ENCODE peak calls at places on chromosomes 7 and 10, in seven cellular contexts. One of them, this sample, is unnamed.

GRCh38 chr10:69629897-69630650 is at the start of gene FAM241B:
- DNase-seq in NCI-H1105 treated with DMSO at 0.1 percent for 48 hours: peak
- DNase-seq in stimulated activated CD4-positive, alpha-beta T cell treated with anti-CD3 and anti-CD28 coated beads, Interleukin-1b, Interleukin-23, amount 100 ng/mL, for 24 hours: peak
- DNase-seq in activated CD4-positive, alpha-beta T cell treated with anti-CD3 and anti-CD28 coated beads for 48 hours: peak
- DNase-seq in naive thymus-derived CD8-positive, alpha-beta T cell: peak
- DNase-seq in NCI-H1694: no peak
- DNase-seq in myocyte: no peak
- DNase-seq in this sample: no peak

GRCh38 chr10:6204063-6204340 is 1.3 kb downstream of the PFKFB3 start:
- DNase-seq in NCI-H1105 treated with DMSO at 0.1 percent for 48 hours: no peak
- DNase-seq in stimulated activated CD4-positive, alpha-beta T cell treated with anti-CD3 and anti-CD28 coated beads, Interleukin-1b, Interleukin-23, amount 100 ng/mL, for 24 hours: peak
- DNase-seq in activated CD4-positive, alpha-beta T cell treated with anti-CD3 and anti-CD28 coated beads for 48 hours: peak
- DNase-seq in naive thymus-derived CD8-positive, alpha-beta T cell: peak
- DNase-seq in NCI-H1694: no peak
- DNase-seq in myocyte: no peak
- DNase-seq in this sample: no peak

GRCh38 chr7:29454899-29455451 is 108.7 kb upstream of the PRR15 start:
- DNase-seq in NCI-H1105 treated with DMSO at 0.1 percent for 48 hours: no peak
- DNase-seq in stimulated activated CD4-positive, alpha-beta T cell treated with anti-CD3 and anti-CD28 coated beads, Interleukin-1b, Interleukin-23, amount 100 ng/mL, for 24 hours: no peak
- DNase-seq in activated CD4-positive, alpha-beta T cell treated with anti-CD3 and anti-CD28 coated beads for 48 hours: no peak
- DNase-seq in naive thymus-derived CD8-positive, alpha-beta T cell: no peak
- DNase-seq in NCI-H1694: no peak
- DNase-seq in myocyte: no peak
- DNase-seq in this sample: no peak

GRCh38 chr10:77873558-77874380 is 52.8 kb downstream of the DLG5 start:
- DNase-seq in NCI-H1105 treated with DMSO at 0.1 percent for 48 hours: no peak
- DNase-seq in stimulated activated CD4-positive, alpha-beta T cell treated with anti-CD3 and anti-CD28 coated beads, Interleukin-1b, Interleukin-23, amount 100 ng/mL, for 24 hours: no peak
- DNase-seq in activated CD4-positive, alpha-beta T cell treated with anti-CD3 and anti-CD28 coated beads for 48 hours: peak
- DNase-seq in naive thymus-derived CD8-positive, alpha-beta T cell: no peak
- DNase-seq in NCI-H1694: no peak
- DNase-seq in myocyte: no peak
- DNase-seq in this sample: no peak

GRCh38 chr7:1611708-1612241 is 41.9 kb upstream of the PSMG3 start:
- DNase-seq in NCI-H1105 treated with DMSO at 0.1 percent for 48 hours: no peak
- DNase-seq in stimulated activated CD4-positive, alpha-beta T cell treated with anti-CD3 and anti-CD28 coated beads, Interleukin-1b, Interleukin-23, amount 100 ng/mL, for 24 hours: no peak
- DNase-seq in activated CD4-positive, alpha-beta T cell treated with anti-CD3 and anti-CD28 coated beads for 48 hours: no peak
- DNase-seq in naive thymus-derived CD8-positive, alpha-beta T cell: no peak
- DNase-seq in NCI-H1694: peak
- DNase-seq in myocyte: peak
- DNase-seq in this sample: peak

GRCh38 chr10:49106451-49106850 is 8.9 kb downstream of the VSTM4 start:
- DNase-seq in NCI-H1105 treated with DMSO at 0.1 percent for 48 hours: no peak
- DNase-seq in stimulated activated CD4-positive, alpha-beta T cell treated with anti-CD3 and anti-CD28 coated beads, Interleukin-1b, Interleukin-23, amount 100 ng/mL, for 24 hours: no peak
- DNase-seq in activated CD4-positive, alpha-beta T cell treated with anti-CD3 and anti-CD28 coated beads for 48 hours: no peak
- DNase-seq in naive thymus-derived CD8-positive, alpha-beta T cell: no peak
- DNase-seq in NCI-H1694: no peak
- DNase-seq in myocyte: peak
- DNase-seq in this sample: no peak

GRCh38 chr7:152307902-152308301 is 127.9 kb downstream of the KMT2C start:
- DNase-seq in NCI-H1105 treated with DMSO at 0.1 percent for 48 hours: no peak
- DNase-seq in stimulated activated CD4-positive, alpha-beta T cell treated with anti-CD3 and anti-CD28 coated beads, Interleukin-1b, Interleukin-23, amount 100 ng/mL, for 24 hours: no peak
- DNase-seq in activated CD4-positive, alpha-beta T cell treated with anti-CD3 and anti-CD28 coated beads for 48 hours: no peak
- DNase-seq in naive thymus-derived CD8-positive, alpha-beta T cell: no peak
- DNase-seq in NCI-H1694: no peak
- DNase-seq in myocyte: no peak
- DNase-seq in this sample: no peak

GRCh38 chr7:116782177-116782711 is 80.1 kb upstream of the CAPZA2 start:
- DNase-seq in NCI-H1105 treated with DMSO at 0.1 percent for 48 hours: no peak
- DNase-seq in stimulated activated CD4-positive, alpha-beta T cell treated with anti-CD3 and anti-CD28 coated beads, Interleukin-1b, Interleukin-23, amount 100 ng/mL, for 24 hours: no peak
- DNase-seq in activated CD4-positive, alpha-beta T cell treated with anti-CD3 and anti-CD28 coated beads for 48 hours: no peak
- DNase-seq in naive thymus-derived CD8-positive, alpha-beta T cell: no peak
- DNase-seq in NCI-H1694: no peak
- DNase-seq in myocyte: peak
- DNase-seq in this sample: no peak

GRCh38 chr10:79159785-79160184 is 91.0 kb downstream of the ZMIZ1 start:
- DNase-seq in NCI-H1105 treated with DMSO at 0.1 percent for 48 hours: no peak
- DNase-seq in stimulated activated CD4-positive, alpha-beta T cell treated with anti-CD3 and anti-CD28 coated beads, Interleukin-1b, Interleukin-23, amount 100 ng/mL, for 24 hours: no peak
- DNase-seq in activated CD4-positive, alpha-beta T cell treated with anti-CD3 and anti-CD28 coated beads for 48 hours: no peak
- DNase-seq in naive thymus-derived CD8-positive, alpha-beta T cell: no peak
- DNase-seq in NCI-H1694: no peak
- DNase-seq in myocyte: peak
- DNase-seq in this sample: no peak

GRCh38 chr7:100655908-100656674 is at the start of gene ACTL6B:
- DNase-seq in NCI-H1105 treated with DMSO at 0.1 percent for 48 hours: peak
- DNase-seq in stimulated activated CD4-positive, alpha-beta T cell treated with anti-CD3 and anti-CD28 coated beads, Interleukin-1b, Interleukin-23, amount 100 ng/mL, for 24 hours: no peak
- DNase-seq in activated CD4-positive, alpha-beta T cell treated with anti-CD3 and anti-CD28 coated beads for 48 hours: peak
- DNase-seq in naive thymus-derived CD8-positive, alpha-beta T cell: peak
- DNase-seq in NCI-H1694: peak
- DNase-seq in myocyte: peak
- DNase-seq in this sample: no peak

GRCh38 chr10:113045155-113046055 is 95.4 kb downstream of the TCF7L2 start:
- DNase-seq in NCI-H1105 treated with DMSO at 0.1 percent for 48 hours: no peak
- DNase-seq in stimulated activated CD4-positive, alpha-beta T cell treated with anti-CD3 and anti-CD28 coated beads, Interleukin-1b, Interleukin-23, amount 100 ng/mL, for 24 hours: no peak
- DNase-seq in activated CD4-positive, alpha-beta T cell treated with anti-CD3 and anti-CD28 coated beads for 48 hours: no peak
- DNase-seq in naive thymus-derived CD8-positive, alpha-beta T cell: no peak
- DNase-seq in NCI-H1694: no peak
- DNase-seq in myocyte: peak
- DNase-seq in this sample: peak

GRCh38 chr10:80552151-80552646 is 14.5 kb downstream of the SH2D4B start:
- DNase-seq in NCI-H1105 treated with DMSO at 0.1 percent for 48 hours: no peak
- DNase-seq in stimulated activated CD4-positive, alpha-beta T cell treated with anti-CD3 and anti-CD28 coated beads, Interleukin-1b, Interleukin-23, amount 100 ng/mL, for 24 hours: no peak
- DNase-seq in activated CD4-positive, alpha-beta T cell treated with anti-CD3 and anti-CD28 coated beads for 48 hours: no peak
- DNase-seq in naive thymus-derived CD8-positive, alpha-beta T cell: no peak
- DNase-seq in NCI-H1694: no peak
- DNase-seq in myocyte: no peak
- DNase-seq in this sample: no peak

GRCh38 chr7:85823379-85823778 is 636.5 kb upstream of the SEMA3D start:
- DNase-seq in NCI-H1105 treated with DMSO at 0.1 percent for 48 hours: no peak
- DNase-seq in stimulated activated CD4-positive, alpha-beta T cell treated with anti-CD3 and anti-CD28 coated beads, Interleukin-1b, Interleukin-23, amount 100 ng/mL, for 24 hours: no peak
- DNase-seq in activated CD4-positive, alpha-beta T cell treated with anti-CD3 and anti-CD28 coated beads for 48 hours: no peak
- DNase-seq in naive thymus-derived CD8-positive, alpha-beta T cell: no peak
- DNase-seq in NCI-H1694: no peak
- DNase-seq in myocyte: no peak
- DNase-seq in this sample: no peak

GRCh38 chr10:52004342-52004949 is 305.1 kb upstream of the CSTF2T start:
- DNase-seq in NCI-H1105 treated with DMSO at 0.1 percent for 48 hours: no peak
- DNase-seq in stimulated activated CD4-positive, alpha-beta T cell treated with anti-CD3 and anti-CD28 coated beads, Interleukin-1b, Interleukin-23, amount 100 ng/mL, for 24 hours: no peak
- DNase-seq in activated CD4-positive, alpha-beta T cell treated with anti-CD3 and anti-CD28 coated beads for 48 hours: no peak
- DNase-seq in naive thymus-derived CD8-positive, alpha-beta T cell: no peak
- DNase-seq in NCI-H1694: peak
- DNase-seq in myocyte: peak
- DNase-seq in this sample: peak

GRCh38 chr10:129613377-129613980 is 146.4 kb downstream of the MGMT start:
- DNase-seq in NCI-H1105 treated with DMSO at 0.1 percent for 48 hours: no peak
- DNase-seq in stimulated activated CD4-positive, alpha-beta T cell treated with anti-CD3 and anti-CD28 coated beads, Interleukin-1b, Interleukin-23, amount 100 ng/mL, for 24 hours: no peak
- DNase-seq in activated CD4-positive, alpha-beta T cell treated with anti-CD3 and anti-CD28 coated beads for 48 hours: no peak
- DNase-seq in naive thymus-derived CD8-positive, alpha-beta T cell: no peak
- DNase-seq in NCI-H1694: no peak
- DNase-seq in myocyte: no peak
- DNase-seq in this sample: no peak

GRCh38 chr10:68333058-68333395 is 299 bp upstream of the PBLD start:
- DNase-seq in NCI-H1105 treated with DMSO at 0.1 percent for 48 hours: no peak
- DNase-seq in stimulated activated CD4-positive, alpha-beta T cell treated with anti-CD3 and anti-CD28 coated beads, Interleukin-1b, Interleukin-23, amount 100 ng/mL, for 24 hours: no peak
- DNase-seq in activated CD4-positive, alpha-beta T cell treated with anti-CD3 and anti-CD28 coated beads for 48 hours: no peak
- DNase-seq in naive thymus-derived CD8-positive, alpha-beta T cell: no peak
- DNase-seq in NCI-H1694: no peak
- DNase-seq in myocyte: no peak
- DNase-seq in this sample: no peak

GRCh38 chr10:76071638-76072317 is 640.4 kb downstream of the LRMDA start:
- DNase-seq in NCI-H1105 treated with DMSO at 0.1 percent for 48 hours: no peak
- DNase-seq in stimulated activated CD4-positive, alpha-beta T cell treated with anti-CD3 and anti-CD28 coated beads, Interleukin-1b, Interleukin-23, amount 100 ng/mL, for 24 hours: no peak
- DNase-seq in activated CD4-positive, alpha-beta T cell treated with anti-CD3 and anti-CD28 coated beads for 48 hours: no peak
- DNase-seq in naive thymus-derived CD8-positive, alpha-beta T cell: no peak
- DNase-seq in NCI-H1694: no peak
- DNase-seq in myocyte: peak
- DNase-seq in this sample: no peak

GRCh38 chr7:94190599-94191061 is 186.5 kb upstream of the BET1 start:
- DNase-seq in NCI-H1105 treated with DMSO at 0.1 percent for 48 hours: peak
- DNase-seq in stimulated activated CD4-positive, alpha-beta T cell treated with anti-CD3 and anti-CD28 coated beads, Interleukin-1b, Interleukin-23, amount 100 ng/mL, for 24 hours: no peak
- DNase-seq in activated CD4-positive, alpha-beta T cell treated with anti-CD3 and anti-CD28 coated beads for 48 hours: no peak
- DNase-seq in naive thymus-derived CD8-positive, alpha-beta T cell: no peak
- DNase-seq in NCI-H1694: no peak
- DNase-seq in myocyte: peak
- DNase-seq in this sample: peak

GRCh38 chr10:45453639-45454250 is 79.7 kb downstream of the ALOX5 start:
- DNase-seq in NCI-H1105 treated with DMSO at 0.1 percent for 48 hours: no peak
- DNase-seq in stimulated activated CD4-positive, alpha-beta T cell treated with anti-CD3 and anti-CD28 coated beads, Interleukin-1b, Interleukin-23, amount 100 ng/mL, for 24 hours: no peak
- DNase-seq in activated CD4-positive, alpha-beta T cell treated with anti-CD3 and anti-CD28 coated beads for 48 hours: no peak
- DNase-seq in naive thymus-derived CD8-positive, alpha-beta T cell: no peak
- DNase-seq in NCI-H1694: no peak
- DNase-seq in myocyte: no peak
- DNase-seq in this sample: no peak

GRCh38 chr7:607938-608337 is 88.3 kb upstream of the PDGFA start:
- DNase-seq in NCI-H1105 treated with DMSO at 0.1 percent for 48 hours: no peak
- DNase-seq in stimulated activated CD4-positive, alpha-beta T cell treated with anti-CD3 and anti-CD28 coated beads, Interleukin-1b, Interleukin-23, amount 100 ng/mL, for 24 hours: no peak
- DNase-seq in activated CD4-positive, alpha-beta T cell treated with anti-CD3 and anti-CD28 coated beads for 48 hours: no peak
- DNase-seq in naive thymus-derived CD8-positive, alpha-beta T cell: no peak
- DNase-seq in NCI-H1694: no peak
- DNase-seq in myocyte: no peak
- DNase-seq in this sample: no peak

GRCh38 chr7:91800389-91800788 is 80.1 kb downstream of the MTERF1 start:
- DNase-seq in NCI-H1105 treated with DMSO at 0.1 percent for 48 hours: no peak
- DNase-seq in stimulated activated CD4-positive, alpha-beta T cell treated with anti-CD3 and anti-CD28 coated beads, Interleukin-1b, Interleukin-23, amount 100 ng/mL, for 24 hours: no peak
- DNase-seq in activated CD4-positive, alpha-beta T cell treated with anti-CD3 and anti-CD28 coated beads for 48 hours: no peak
- DNase-seq in naive thymus-derived CD8-positive, alpha-beta T cell: no peak
- DNase-seq in NCI-H1694: no peak
- DNase-seq in myocyte: no peak
- DNase-seq in this sample: no peak

GRCh38 chr10:84230359-84230758 is 5.0 kb upstream of the LRIT2 start:
- DNase-seq in NCI-H1105 treated with DMSO at 0.1 percent for 48 hours: no peak
- DNase-seq in stimulated activated CD4-positive, alpha-beta T cell treated with anti-CD3 and anti-CD28 coated beads, Interleukin-1b, Interleukin-23, amount 100 ng/mL, for 24 hours: no peak
- DNase-seq in activated CD4-positive, alpha-beta T cell treated with anti-CD3 and anti-CD28 coated beads for 48 hours: no peak
- DNase-seq in naive thymus-derived CD8-positive, alpha-beta T cell: no peak
- DNase-seq in NCI-H1694: no peak
- DNase-seq in myocyte: no peak
- DNase-seq in this sample: no peak